ENCODE peak calls at places on chromosomes 5 and 9, in four cellular contexts. Y, A, U and B are unnamed samples.

GRCh38 chr5:121503111-121503840 is 348.4 kb upstream of the FTMT start:
- DNase-seq in A (peak; percentile 13), U (peak; percentile 65), Y (peak; percentile 3), B (peak; percentile 8)

GRCh38 chr5:3601929-3602712 is 6.5 kb downstream of the IRX1 start:
- DNase-seq in A (no peak), Y (peak; percentile 78), U (no peak), B (no peak)

GRCh38 chr9:106862115-106862945 is 636 bp upstream of the ZNF462 start:
- DNase-seq in A (no peak), Y (peak; percentile 55), U (peak; percentile 54), B (peak; percentile 31)

GRCh38 chr5:80220268-80220897 is 35.5 kb downstream of the SERINC5 start:
- DNase-seq in Y (no peak), A (no peak), U (no peak), B (no peak)

GRCh38 chr5:143471041-143471509 is 67.6 kb upstream of the NR3C1 start:
- DNase-seq in U (no peak), Y (peak; percentile 82), A (no peak), B (no peak)

GRCh38 chr9:95316794-95317118 is 753 bp downstream of the FANCC start:
- DNase-seq in Y (peak; percentile 78), U (peak; percentile 81), A (peak; percentile 78), B (peak; percentile 82)

GRCh38 chr9:93540305-93540704 is 36.1 kb upstream of the PHF2 start:
- DNase-seq in Y (no peak), U (no peak), A (no peak), B (no peak)

GRCh38 chr5:19975795-19976194 is 12.2 kb downstream of the CDH18 start:
- DNase-seq in Y (no peak), U (no peak), A (no peak), B (no peak)

GRCh38 chr9:120557205-120557604 is 22.8 kb downstream of the CDK5RAP2 start:
- DNase-seq in U (no peak), Y (no peak), A (no peak), B (no peak)

GRCh38 chr5:123594434-123594833 is 82.5 kb downstream of the CSNK1G3 start:
- DNase-seq in U (no peak), A (no peak), Y (no peak), B (no peak)

GRCh38 chr9:31799953-31800609 is 584.4 kb upstream of the ACO1 start:
- DNase-seq in A (peak; percentile 24), Y (peak; percentile 10), U (peak; percentile 44), B (peak; percentile 3)

GRCh38 chr5:50606179-50606578 is 60.3 kb upstream of the PARP8 start:
- DNase-seq in A (no peak), Y (no peak), U (no peak), B (no peak)

GRCh38 chr5:393846-394275 is 49.1 kb upstream of the EXOC3 start:
- DNase-seq in U (peak; percentile 50), A (no peak), Y (peak; percentile 64), B (no peak)

GRCh38 chr5:396715-397032 is 46.3 kb upstream of the EXOC3 start:
- DNase-seq in Y (no peak), A (no peak), U (peak; percentile 1), B (no peak)

GRCh38 chr5:395156-395920 is 47.6 kb upstream of the EXOC3 start:
- DNase-seq in U (peak; percentile 68), A (no peak), Y (peak; percentile 95), B (no peak)

GRCh38 chr5:394671-395155 is 48.3 kb upstream of the EXOC3 start:
- DNase-seq in U (peak; percentile 6), A (no peak), Y (no peak), B (no peak)

GRCh38 chr5:395921-396714 is 46.9 kb upstream of the EXOC3 start:
- DNase-seq in A (no peak), Y (no peak), U (peak; percentile 2), B (no peak)
- H3K27ac ChIP-seq in A (no peak overlapping the region), Y (peak overlapping the region; percentile 91), U (peak overlapping the region; percentile 96), B (no peak overlapping the region)

GRCh38 chr9:221989-222776 is 7.5 kb downstream of the DOCK8 start:
- DNase-seq in U (no peak), Y (no peak), A (peak; percentile 10), B (no peak)
- H3K27ac ChIP-seq in U (no peak overlapping the region), Y (no peak overlapping the region), A (no peak overlapping the region), B (peak overlapping the region; percentile 21)

DNA sequence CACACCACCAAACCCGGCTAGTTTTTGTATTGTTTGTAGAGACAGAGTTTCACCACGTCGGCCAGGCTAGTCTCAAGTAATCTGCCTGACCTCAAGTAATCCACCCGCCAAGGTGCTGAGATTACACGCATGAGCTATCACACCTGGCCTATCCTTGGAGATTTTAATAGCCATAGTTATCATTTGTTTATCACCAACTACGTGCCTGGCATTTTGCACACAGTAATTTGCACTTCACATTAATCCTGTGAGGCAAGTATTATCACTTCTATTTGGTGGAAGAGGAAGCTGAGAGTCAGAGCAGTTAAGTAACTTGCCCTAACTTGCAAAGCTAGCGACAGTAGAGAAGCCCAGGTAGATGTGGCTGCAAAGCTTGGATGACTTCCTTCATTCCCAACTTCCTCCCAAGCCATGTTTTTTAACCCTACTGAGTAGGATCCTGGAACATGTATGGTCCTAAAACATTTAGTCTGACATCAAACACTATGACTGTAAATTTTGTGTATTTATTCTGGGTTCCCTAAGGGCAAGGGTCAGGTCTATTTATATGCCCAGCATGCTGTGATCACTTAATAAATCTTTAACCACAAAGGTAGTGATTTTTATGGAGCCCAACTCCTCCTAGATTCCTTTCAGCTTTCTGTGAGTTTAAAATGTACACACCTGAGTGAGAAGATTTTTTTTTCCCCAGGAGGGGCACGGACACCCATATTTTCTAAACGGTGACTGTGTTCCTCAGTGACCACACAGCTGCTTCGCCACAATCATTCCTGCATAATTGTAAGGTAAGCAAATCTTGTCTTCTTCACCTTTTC is 100.2 kb upstream of the RAI14 start:
- DNase-seq in U (no peak), Y (no peak), A (no peak), B (peak; percentile 89)
- H3K27ac ChIP-seq in U (peak overlapping the region; percentile 80), Y (no peak overlapping the region), A (no peak overlapping the region), B (peak overlapping the region; percentile 74)

DNA sequence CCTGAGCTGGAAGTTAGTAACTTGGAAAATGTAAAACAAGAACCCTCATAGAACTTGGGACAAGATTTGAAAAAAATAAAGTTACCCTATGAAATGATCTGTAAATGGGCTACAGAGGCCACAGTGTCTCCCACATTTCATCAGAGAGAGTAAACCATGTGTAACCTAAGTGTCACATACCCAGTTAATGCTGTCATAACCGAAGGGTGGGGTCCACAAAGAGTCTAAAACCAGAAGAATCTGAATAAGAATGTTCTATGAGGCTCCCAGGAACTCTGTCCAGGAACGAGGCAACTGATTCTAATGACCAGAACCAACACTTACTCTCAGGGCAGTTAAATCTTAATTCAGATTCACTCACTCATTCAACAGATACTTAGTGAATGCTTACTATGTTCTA is 1.0 kb upstream of the FAM13B start:
- DNase-seq in A (no peak), Y (peak; percentile 88), U (no peak), B (no peak)
- H3K27ac ChIP-seq in A (no peak overlapping the region), Y (peak overlapping the region; percentile 95), U (peak overlapping the region; percentile 100), B (peak overlapping the region; percentile 92)

GRCh38 chr5:37086466-37087178 is 162.6 kb downstream of the CPLANE1 start:
- DNase-seq in U (peak; percentile 17), Y (peak; percentile 42), A (peak; percentile 56), B (peak; percentile 85)
- H3K27ac ChIP-seq in U (peak overlapping the region; percentile 3), Y (no peak overlapping the region), A (no peak overlapping the region), B (no peak overlapping the region)

DNA sequence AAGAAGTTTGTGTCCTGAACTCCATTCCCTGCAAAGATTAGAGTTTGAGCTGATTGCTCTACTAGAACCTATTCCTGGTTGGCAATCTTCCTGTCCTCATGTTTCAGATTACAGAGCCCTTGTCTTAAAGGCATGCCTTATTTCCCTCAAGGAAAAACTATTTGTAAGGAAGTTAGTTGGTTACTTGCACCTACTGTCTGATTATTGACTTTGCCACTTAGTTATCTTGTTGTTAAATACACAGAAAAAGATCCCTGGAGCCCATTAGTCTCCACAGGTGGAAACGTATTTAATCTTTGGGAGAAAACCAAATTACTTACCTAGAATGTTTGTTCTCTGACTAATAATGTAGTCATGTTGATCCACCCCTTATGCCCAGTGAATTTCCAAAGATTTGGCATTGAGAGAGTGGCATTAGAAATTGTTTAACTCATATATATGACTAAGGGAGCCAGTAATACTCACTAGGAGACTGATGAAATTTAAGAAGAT is 132.3 kb upstream of the ELL2 start:
- DNase-seq in A (peak; percentile 74), U (no peak), Y (peak; percentile 73), B (peak; percentile 27)
- H3K27ac ChIP-seq in A (peak overlapping the region; percentile 29), U (no peak overlapping the region), Y (peak overlapping the region; percentile 43), B (no peak overlapping the region)

GRCh38 chr5:134873494-134873893 is 677 bp upstream of the TXNDC15 start:
- DNase-seq in Y (peak; percentile 10), A (no peak), U (no peak), B (no peak)

GRCh38 chr5:134877159-134877558 is 3.0 kb downstream of the TXNDC15 start:
- DNase-seq in U (no peak), Y (no peak), A (no peak), B (no peak)

GRCh38 chr5:134878403-134878802 is 4.2 kb downstream of the TXNDC15 start:
- DNase-seq in U (no peak), A (no peak), Y (no peak), B (peak; percentile 40)

GRCh38 chr5:134873987-134874830 is at the start of gene TXNDC15:
- DNase-seq in U (peak; percentile 94), A (peak; percentile 66), Y (peak; percentile 95), B (peak; percentile 81)

DNA sequence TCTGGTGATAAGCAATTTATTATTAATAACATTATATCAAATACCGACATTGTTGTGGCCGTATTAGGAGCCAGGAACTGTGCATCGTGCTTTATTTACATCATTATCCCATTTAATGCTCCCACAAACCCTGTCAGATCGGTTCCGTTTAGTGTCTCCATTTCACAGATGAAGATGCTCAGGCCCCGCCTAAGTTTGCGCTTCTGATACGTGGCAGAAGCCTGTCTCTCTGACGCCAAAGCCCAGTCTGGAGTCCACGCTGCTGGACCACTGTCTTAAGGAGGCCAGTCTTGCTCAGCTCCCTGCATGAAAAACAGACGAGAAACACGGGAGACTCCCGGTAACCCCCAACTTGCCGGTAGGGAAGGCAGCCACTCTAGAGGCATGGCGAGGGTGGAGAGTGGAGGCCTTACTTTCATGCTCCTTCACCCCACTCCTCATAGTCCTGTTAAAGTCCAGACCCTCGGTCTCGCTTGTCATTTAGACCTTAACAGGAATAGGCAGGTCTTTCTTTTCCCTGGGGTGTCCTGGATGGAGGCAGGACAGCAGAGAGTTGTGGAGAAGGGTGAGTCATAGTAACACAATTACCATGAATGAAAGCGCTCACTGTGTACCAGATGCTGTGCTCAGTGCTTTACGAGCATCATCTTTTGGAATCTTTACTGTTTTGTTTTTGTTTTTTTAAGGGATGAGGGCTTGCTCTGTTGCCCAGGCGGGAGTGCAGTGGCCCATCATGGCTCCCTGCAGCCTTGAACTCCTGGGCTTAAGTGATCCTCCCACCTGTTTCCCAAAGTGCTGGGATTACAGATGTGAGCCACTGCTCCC is 872 bp downstream of the TXNDC15 start:
- DNase-seq in A (peak; percentile 48), Y (peak; percentile 91), U (peak; percentile 68), B (peak; percentile 41)
- H3K27ac ChIP-seq in A (peak overlapping the region; percentile 84), Y (peak overlapping the region; percentile 97), U (peak overlapping the region; percentile 97), B (peak overlapping the region; percentile 64)

DNA sequence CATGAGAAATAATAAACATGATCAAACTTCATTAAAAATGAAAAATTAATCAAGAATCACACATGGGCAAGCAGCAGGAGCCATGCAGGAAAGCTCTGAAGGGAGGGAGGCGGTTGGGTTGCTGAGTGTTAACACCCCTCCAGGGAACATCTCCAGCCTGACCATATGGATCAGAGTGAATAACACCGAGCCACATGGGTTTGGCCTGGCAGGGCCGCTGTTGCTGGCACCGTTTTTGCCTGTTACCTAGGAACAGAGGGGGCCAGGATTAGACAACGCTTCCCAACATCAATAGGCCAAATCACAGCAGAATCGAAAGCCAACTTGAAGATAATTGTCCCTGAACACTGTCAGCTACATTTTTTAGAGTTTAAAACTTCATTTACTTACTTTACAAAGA is 160.2 kb downstream of the DENND1A start:
- DNase-seq in Y (peak; percentile 8), U (no peak), A (no peak), B (no peak)
- H3K27ac ChIP-seq in Y (no peak overlapping the region), U (no peak overlapping the region), A (no peak overlapping the region), B (no peak overlapping the region)